ENCODE peak calls at places on chromosomes 16 and 17, in five cellular contexts. One of them, this sample, is unnamed. For H3K4me1, the result is how much of the 10 kb centered on the place peaks cover.

GRCh38 chr17:60604686-60605334 is 4.8 kb downstream of the PPM1D start:
- DNase-seq in psoas muscle: peak
- DNase-seq in heart left ventricle: peak
- DNase-seq in Peyer's patch: no peak
- DNase-seq in stomach: no peak
- DNase-seq in this sample: no peak

GRCh38 chr17:78179372-78179771 is 7.5 kb downstream of the TK1 start:
- DNase-seq in psoas muscle: peak
- DNase-seq in heart left ventricle: no peak
- DNase-seq in Peyer's patch: no peak
- DNase-seq in stomach: peak
- DNase-seq in this sample: peak

GRCh38 chr17:31489295-31490018 is 98.0 kb downstream of the RAB11FIP4 start:
- DNase-seq in psoas muscle: peak
- DNase-seq in heart left ventricle: no peak
- DNase-seq in Peyer's patch: peak
- DNase-seq in stomach: peak
- DNase-seq in this sample: peak

GRCh38 chr16:65681406-65681805 is 559.5 kb upstream of the CDH11 start:
- DNase-seq in psoas muscle: no peak
- DNase-seq in heart left ventricle: peak
- DNase-seq in Peyer's patch: no peak
- DNase-seq in stomach: no peak
- DNase-seq in this sample: no peak

GRCh38 chr17:51287412-51287811 is 27.1 kb downstream of the UTP18 start:
- DNase-seq in psoas muscle: no peak
- DNase-seq in heart left ventricle: no peak
- DNase-seq in Peyer's patch: no peak
- DNase-seq in stomach: no peak
- DNase-seq in this sample: no peak

GRCh38 chr17:39239640-39240314 is 14.0 kb upstream of the STAC2 start:
- DNase-seq in psoas muscle: no peak
- DNase-seq in heart left ventricle: no peak
- DNase-seq in Peyer's patch: peak
- DNase-seq in stomach: peak
- DNase-seq in this sample: peak

GRCh38 chr17:14745541-14745940 is 444.7 kb downstream of the HS3ST3B1 start:
- DNase-seq in psoas muscle: no peak
- DNase-seq in heart left ventricle: no peak
- DNase-seq in Peyer's patch: no peak
- DNase-seq in stomach: no peak
- DNase-seq in this sample: no peak

GRCh38 chr16:84391151-84391873 is 23.0 kb downstream of the ATP2C2 start:
- DNase-seq in psoas muscle: no peak
- DNase-seq in heart left ventricle: no peak
- DNase-seq in Peyer's patch: peak
- DNase-seq in stomach: no peak
- DNase-seq in this sample: no peak

GRCh38 chr16:13143551-13143950 is 242.2 kb downstream of the SHISA9 start:
- DNase-seq in psoas muscle: no peak
- DNase-seq in heart left ventricle: no peak
- DNase-seq in Peyer's patch: no peak
- DNase-seq in stomach: no peak
- DNase-seq in this sample: no peak

GRCh38 chr17:78302478-78302877 is 57.4 kb downstream of the SOCS3 start:
- DNase-seq in psoas muscle: no peak
- DNase-seq in heart left ventricle: no peak
- DNase-seq in Peyer's patch: no peak
- DNase-seq in stomach: no peak
- DNase-seq in this sample: no peak

GRCh38 chr16:53052519-53053501 is at the start of gene CHD9NB:
- DNase-seq in psoas muscle: no peak
- DNase-seq in heart left ventricle: peak
- DNase-seq in Peyer's patch: peak
- DNase-seq in stomach: no peak
- DNase-seq in this sample: peak

GRCh38 chr17:7886227-7887037 is 2.2 kb upstream of the CHD3 start:
- DNase-seq in psoas muscle: no peak
- DNase-seq in heart left ventricle: no peak
- DNase-seq in Peyer's patch: peak
- DNase-seq in stomach: peak
- DNase-seq in this sample: peak

GRCh38 chr16:69123894-69124293 is 8.5 kb downstream of the CHTF8 start:
- DNase-seq in psoas muscle: no peak
- DNase-seq in heart left ventricle: no peak
- DNase-seq in Peyer's patch: no peak
- DNase-seq in stomach: peak
- DNase-seq in this sample: no peak

GRCh38 chr17:76678330-76678729 is 32.4 kb downstream of the MXRA7 start:
- DNase-seq in psoas muscle: no peak
- DNase-seq in heart left ventricle: no peak
- DNase-seq in Peyer's patch: peak
- DNase-seq in stomach: no peak
- DNase-seq in this sample: no peak

GRCh38 chr17:18186271-18186982 is 2.8 kb downstream of the ALKBH5 start:
- DNase-seq in psoas muscle: no peak
- DNase-seq in heart left ventricle: no peak
- DNase-seq in Peyer's patch: no peak
- DNase-seq in stomach: no peak
- DNase-seq in this sample: no peak

GRCh38 chr16:29819506-29819905 is 756 bp upstream of the MVP start:
- DNase-seq in psoas muscle: no peak
- DNase-seq in heart left ventricle: no peak
- DNase-seq in Peyer's patch: no peak
- DNase-seq in stomach: no peak
- DNase-seq in this sample: no peak
- TF ChIP-seq CTCF in psoas muscle: no peak
- TF ChIP-seq CTCF in heart left ventricle: no peak
- TF ChIP-seq CTCF in Peyer's patch: peak
- TF ChIP-seq CTCF in stomach: no peak
- TF ChIP-seq CTCF in this sample: no peak

GRCh38 chr16:50058091-50058771 is 7.5 kb upstream of the HEATR3 start:
- DNase-seq in psoas muscle: no peak
- DNase-seq in heart left ventricle: no peak
- DNase-seq in Peyer's patch: no peak
- DNase-seq in stomach: no peak
- DNase-seq in this sample: no peak

GRCh38 chr16:50059111-50059510 is 6.7 kb upstream of the HEATR3 start:
- DNase-seq in psoas muscle: no peak
- DNase-seq in heart left ventricle: no peak
- DNase-seq in Peyer's patch: no peak
- DNase-seq in stomach: no peak
- DNase-seq in this sample: no peak

GRCh38 chr16:50050802-50051201 is 15.0 kb upstream of the HEATR3 start:
- DNase-seq in psoas muscle: no peak
- DNase-seq in heart left ventricle: no peak
- DNase-seq in Peyer's patch: no peak
- DNase-seq in stomach: no peak
- DNase-seq in this sample: no peak

GRCh38 chr16:50059669-50060068 is 6.1 kb upstream of the HEATR3 start:
- DNase-seq in psoas muscle: no peak
- DNase-seq in heart left ventricle: no peak
- DNase-seq in Peyer's patch: no peak
- DNase-seq in stomach: no peak
- DNase-seq in this sample: no peak

DNA sequence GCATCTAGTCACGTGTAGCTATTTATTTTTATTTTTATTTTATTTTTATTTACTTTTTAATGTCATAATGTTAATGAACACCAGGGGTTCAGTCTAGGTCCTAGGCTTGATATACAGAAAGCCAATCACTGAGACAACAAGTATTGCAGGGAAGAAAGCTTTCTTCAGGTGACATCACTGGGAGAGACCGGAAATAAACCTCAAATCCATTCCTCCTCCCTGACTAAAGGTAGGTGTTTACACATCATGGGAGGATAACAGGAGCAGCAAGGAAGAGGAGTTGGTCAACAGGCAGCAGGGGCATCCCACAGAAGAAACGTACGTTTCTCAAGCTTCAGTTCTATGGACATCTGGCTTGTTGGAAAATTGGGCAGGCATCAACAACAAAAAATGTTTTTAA is 9.5 kb upstream of the HEATR3 start:
- DNase-seq in psoas muscle: no peak
- DNase-seq in heart left ventricle: no peak
- DNase-seq in Peyer's patch: no peak
- DNase-seq in stomach: no peak
- DNase-seq in this sample: no peak
- H3K4me1 ChIP-seq in psoas muscle: under half
- H3K4me1 ChIP-seq in heart left ventricle: under half
- H3K4me1 ChIP-seq in Peyer's patch: under half
- H3K4me1 ChIP-seq in stomach: under half
- H3K4me1 ChIP-seq in this sample: under half

DNA sequence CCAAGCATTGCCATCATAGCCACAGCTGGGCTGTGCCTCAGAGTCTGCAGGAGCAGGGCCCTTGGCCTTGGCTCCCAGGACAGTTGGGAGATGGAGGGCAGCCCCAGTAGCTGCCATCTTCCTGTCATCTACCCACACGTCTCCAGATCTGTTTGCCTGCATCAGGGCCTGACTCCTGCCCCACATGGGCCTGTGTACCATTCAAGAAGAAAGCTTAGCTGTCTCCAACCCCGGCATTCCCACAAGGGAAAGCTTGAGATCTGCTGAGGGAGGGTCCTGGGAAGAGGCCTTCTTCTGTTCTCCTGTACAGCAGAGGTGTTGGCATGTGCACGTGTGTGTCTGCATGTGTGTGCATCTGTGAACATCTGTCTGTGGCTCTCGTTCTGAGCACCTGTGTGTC is 122.1 kb downstream of the MRM1 start:
- DNase-seq in psoas muscle: no peak
- DNase-seq in heart left ventricle: no peak
- DNase-seq in Peyer's patch: no peak
- DNase-seq in stomach: no peak
- DNase-seq in this sample: no peak
- H3K4me3 ChIP-seq in psoas muscle: no peak
- H3K4me3 ChIP-seq in heart left ventricle: no peak
- H3K4me3 ChIP-seq in Peyer's patch: no peak
- H3K4me3 ChIP-seq in stomach: no peak
- H3K4me3 ChIP-seq in this sample: no peak

DNA sequence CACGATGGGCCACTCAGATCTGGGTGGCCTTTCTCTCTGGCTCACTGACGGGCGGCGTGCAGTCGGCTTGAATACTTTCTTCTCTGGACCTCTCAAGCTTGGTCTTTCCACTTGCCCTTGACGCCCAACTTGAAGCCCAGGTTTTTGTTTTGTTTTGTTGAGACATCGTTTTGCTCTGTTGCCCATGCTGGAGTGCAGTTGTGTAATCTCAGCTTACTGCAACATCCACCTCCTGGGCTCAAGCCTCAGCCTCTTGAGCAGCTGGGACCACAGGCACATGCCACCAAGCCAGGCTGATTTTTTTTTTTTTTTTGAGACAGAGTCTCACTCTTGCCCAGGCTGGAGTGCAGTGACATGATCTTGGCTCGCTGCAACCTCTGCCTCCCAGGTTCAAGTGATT is 22.7 kb upstream of the KIF19 start:
- DNase-seq in psoas muscle: no peak
- DNase-seq in heart left ventricle: no peak
- DNase-seq in Peyer's patch: no peak
- DNase-seq in stomach: no peak
- DNase-seq in this sample: no peak
- TF ChIP-seq CTCF in psoas muscle: no peak
- TF ChIP-seq CTCF in heart left ventricle: no peak
- TF ChIP-seq CTCF in Peyer's patch: no peak
- TF ChIP-seq CTCF in stomach: no peak
- TF ChIP-seq CTCF in this sample: no peak

DNA sequence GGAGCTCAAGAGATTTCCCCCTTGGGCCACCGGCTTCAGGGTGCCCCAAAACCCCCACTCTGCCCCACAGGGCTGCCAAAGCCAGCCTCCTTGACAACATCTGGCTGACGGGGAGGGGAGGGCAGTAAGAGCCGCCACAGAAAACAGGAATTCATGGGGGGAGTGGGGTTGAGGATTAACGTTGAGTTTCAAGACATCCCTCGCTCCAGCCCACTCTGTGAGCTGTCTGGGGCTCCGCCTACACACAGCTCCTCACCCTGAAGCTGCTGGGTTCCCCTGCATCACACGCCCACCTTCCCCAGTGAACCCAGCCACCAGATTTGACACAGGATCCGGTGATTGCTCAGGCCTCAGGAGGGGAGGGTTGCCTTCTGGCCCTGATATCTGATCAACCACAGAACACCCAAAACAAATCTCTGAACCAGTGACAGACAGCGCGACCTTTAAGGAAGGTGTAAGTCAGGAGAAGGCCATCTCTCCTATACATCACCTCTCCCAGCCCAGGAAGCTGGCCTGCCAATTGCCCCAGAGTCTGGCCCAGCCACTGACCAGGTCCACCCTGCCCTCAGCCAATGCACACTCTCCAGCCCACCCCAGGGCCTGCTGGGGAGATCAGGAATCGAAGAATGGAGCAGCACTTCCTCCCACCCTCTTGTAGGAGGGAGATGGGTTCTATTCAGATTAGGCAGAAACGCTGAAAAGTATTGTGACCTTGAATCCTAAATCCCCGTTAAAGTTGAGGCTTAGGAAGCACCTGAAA is 132.1 kb downstream of the CLEC16A start:
- DNase-seq in psoas muscle: no peak
- DNase-seq in heart left ventricle: peak
- DNase-seq in Peyer's patch: no peak
- DNase-seq in stomach: no peak
- DNase-seq in this sample: no peak
- H3K4me1 ChIP-seq in psoas muscle: under half
- H3K4me1 ChIP-seq in heart left ventricle: under half
- H3K4me1 ChIP-seq in Peyer's patch: under half
- H3K4me1 ChIP-seq in stomach: under half
- H3K4me1 ChIP-seq in this sample: under half

GRCh38 chr17:72903522-72903921 is 189.0 kb downstream of the SLC39A11 start:
- DNase-seq in psoas muscle: no peak
- DNase-seq in heart left ventricle: no peak
- DNase-seq in Peyer's patch: no peak
- DNase-seq in stomach: no peak
- DNase-seq in this sample: no peak

GRCh38 chr17:72901657-72902056 is 190.8 kb downstream of the SLC39A11 start:
- DNase-seq in psoas muscle: no peak
- DNase-seq in heart left ventricle: no peak
- DNase-seq in Peyer's patch: no peak
- DNase-seq in stomach: no peak
- DNase-seq in this sample: no peak

GRCh38 chr17:72900542-72900941 is 191.9 kb downstream of the SLC39A11 start:
- DNase-seq in psoas muscle: no peak
- DNase-seq in heart left ventricle: no peak
- DNase-seq in Peyer's patch: no peak
- DNase-seq in stomach: no peak
- DNase-seq in this sample: no peak

GRCh38 chr17:72901098-72901497 is 191.4 kb downstream of the SLC39A11 start:
- DNase-seq in psoas muscle: no peak
- DNase-seq in heart left ventricle: no peak
- DNase-seq in Peyer's patch: no peak
- DNase-seq in stomach: no peak
- DNase-seq in this sample: no peak

DNA sequence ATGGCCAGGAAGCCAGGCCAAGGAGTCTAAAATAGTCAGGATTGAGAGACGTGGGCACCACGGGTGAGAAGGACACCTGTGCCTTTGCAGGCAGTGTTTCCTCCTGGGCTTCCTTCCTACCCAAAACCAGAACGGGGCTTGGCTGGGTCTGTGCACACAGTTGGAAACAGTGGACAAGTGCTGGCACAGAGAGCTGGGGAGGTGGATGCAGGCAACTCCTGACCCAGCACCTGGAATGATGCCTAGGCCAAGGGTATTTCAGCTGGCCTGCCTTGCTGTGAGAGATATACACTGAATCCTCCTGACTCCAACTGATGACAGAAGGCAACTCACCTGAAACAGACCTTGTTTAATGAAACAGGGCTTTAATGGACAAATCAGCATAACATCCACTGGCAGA is 186.2 kb downstream of the SLC39A11 start:
- DNase-seq in psoas muscle: no peak
- DNase-seq in heart left ventricle: no peak
- DNase-seq in Peyer's patch: no peak
- DNase-seq in stomach: no peak
- DNase-seq in this sample: no peak
- H3K4me3 ChIP-seq in psoas muscle: no peak
- H3K4me3 ChIP-seq in heart left ventricle: no peak
- H3K4me3 ChIP-seq in Peyer's patch: no peak
- H3K4me3 ChIP-seq in stomach: no peak
- H3K4me3 ChIP-seq in this sample: no peak